ENCODE peak calls at places on chromosomes 7 and 10, in eight cellular contexts. S is GM13977; F is SW480; W is CD4-positive, alpha-beta T cell; C is NB4; E is AML-193; J is NCI-H748 treated with DMSO at 0.1 percent for 48 hours; B is GM23248. V is an unnamed sample.

GRCh38 chr7:129256221-129256620 is 31.4 kb downstream of the AHCYL2 start:
- DNase-seq in C (no peak), E (no peak), J (no peak), B (no peak), S (no peak), W (no peak), F (no peak), V (no peak)

GRCh38 chr7:18593602-18594279 is 98.2 kb downstream of the HDAC9 start:
- DNase-seq in J (no peak), W (no peak), F (no peak), E (no peak), C (no peak), S (no peak), B (no peak), V (no peak)

GRCh38 chr10:8054498-8055407 is at the start of gene GATA3:
- DNase-seq in S (peak), E (peak), C (no peak), B (peak), W (peak), F (peak), J (no peak), V (no peak)

GRCh38 chr10:72702868-72703581 is 11.1 kb downstream of the MCU start:
- DNase-seq in F (no peak), W (no peak), J (no peak), E (no peak), S (peak), B (peak), C (peak), V (no peak)

GRCh38 chr10:11330383-11331020 is 280.9 kb downstream of the USP6NL start:
- DNase-seq in W (no peak), C (no peak), J (no peak), B (peak), F (no peak), S (no peak), E (no peak), V (no peak)

GRCh38 chr7:2099036-2099957 is 133.4 kb downstream of the MAD1L1 start:
- DNase-seq in B (peak), W (peak), S (peak), C (peak), J (no peak), E (no peak), F (no peak), V (no peak)

GRCh38 chr7:45162311-45162845 is 4.8 kb downstream of the RAMP3 start:
- DNase-seq in J (no peak), C (no peak), E (no peak), F (no peak), W (no peak), B (no peak), S (no peak), V (no peak)

GRCh38 chr10:84659497-84660276 is 331.3 kb downstream of the CCSER2 start:
- DNase-seq in W (no peak), E (no peak), C (no peak), S (no peak), B (no peak), F (no peak), J (no peak), V (no peak)

GRCh38 chr10:92627845-92628480 is 35.0 kb downstream of the KIF11 start:
- DNase-seq in C (no peak), F (no peak), S (no peak), W (no peak), B (no peak), J (no peak), E (no peak), V (no peak)

GRCh38 chr10:5512881-5513698 is 11.7 kb upstream of the CALML3 start:
- DNase-seq in S (no peak), J (no peak), F (peak), B (no peak), W (no peak), C (no peak), E (no peak), V (no peak)

GRCh38 chr7:43193905-43194304 is 81.5 kb downstream of the HECW1 start:
- DNase-seq in C (no peak), S (no peak), E (no peak), F (no peak), J (no peak), W (no peak), B (no peak), V (no peak)

GRCh38 chr7:158573310-158573709 is 14.3 kb downstream of the PTPRN2 start:
- DNase-seq in F (no peak), J (no peak), S (no peak), E (no peak), W (no peak), C (peak), B (no peak), V (no peak)

GRCh38 chr7:47738563-47739166 is 156.8 kb upstream of the TNS3 start:
- DNase-seq in F (no peak), W (no peak), E (no peak), C (no peak), B (no peak), S (peak), J (no peak), V (no peak)

GRCh38 chr7:371119-371778 is 81.3 kb downstream of the FOXL3 start:
- DNase-seq in W (peak), S (no peak), F (peak), E (no peak), J (no peak), B (no peak), C (peak), V (no peak)

GRCh38 chr7:37081436-37081835 is 357.1 kb upstream of the AOAH start:
- DNase-seq in E (no peak), B (no peak), J (peak), F (no peak), S (no peak), C (peak), W (no peak), V (peak)

GRCh38 chr10:31263903-31264302 is 55.1 kb upstream of the ZEB1 start:
- DNase-seq in J (no peak), E (no peak), F (no peak), W (no peak), B (peak), C (no peak), S (no peak), V (no peak)

GRCh38 chr10:90969148-90969547 is 48.3 kb upstream of the ANKRD1 start:
- DNase-seq in J (no peak), B (peak), C (no peak), F (peak), E (no peak), W (no peak), S (no peak), V (no peak)

GRCh38 chr7:150949971-150950491 is 28.1 kb downstream of the KCNH2 start:
- DNase-seq in E (no peak), B (no peak), W (peak), F (no peak), J (no peak), C (no peak), S (no peak), V (no peak)

GRCh38 chr7:131909151-131909768 is 352.8 kb upstream of the PODXL start:
- DNase-seq in J (no peak), E (no peak), B (peak), F (no peak), S (no peak), W (no peak), C (no peak), V (no peak)

GRCh38 chr7:40001649-40002048 is 51.6 kb downstream of the CDK13 start:
- DNase-seq in J (no peak), F (no peak), C (no peak), W (no peak), S (no peak), B (no peak), E (no peak), V (no peak)

GRCh38 chr10:69856601-69857166 is 55.0 kb downstream of the COL13A1 start:
- DNase-seq in S (no peak), C (no peak), F (no peak), J (no peak), B (no peak), W (no peak), E (no peak), V (no peak)

GRCh38 chr7:151793531-151793935 is 83.4 kb downstream of the PRKAG2 start:
- DNase-seq in F (no peak), E (no peak), W (no peak), S (no peak), B (peak), J (no peak), C (peak), V (no peak)

GRCh38 chr10:89129850-89130396 is 77.2 kb downstream of the CH25H start:
- DNase-seq in F (no peak), W (no peak), S (no peak), C (peak), B (peak), J (no peak), E (peak), V (no peak)

GRCh38 chr7:2476298-2476697 is at the start of gene GRIFIN:
- DNase-seq in F (no peak), W (no peak), C (peak), B (no peak), E (no peak), J (no peak), S (no peak), V (no peak)

GRCh38 chr7:50953303-50953702 is 170.6 kb upstream of the GRB10 start:
- DNase-seq in C (no peak), W (no peak), B (peak), S (no peak), E (no peak), F (no peak), J (no peak), V (no peak)

GRCh38 chr10:61634711-61635110 is 28.0 kb upstream of the CABCOCO1 start:
- DNase-seq in S (no peak), W (no peak), E (no peak), C (no peak), F (no peak), J (no peak), B (peak), V (no peak)

GRCh38 chr10:26555719-26556368 is 117.7 kb downstream of the APBB1IP start:
- DNase-seq in F (no peak), B (peak), E (peak), W (no peak), J (no peak), C (peak), S (no peak), V (no peak)

V was measured in COR-L47.